ENCODE peak calls at places on chromosomes 12 and 14, in seven cellular contexts. One of them, this sample, is unnamed.

GRCh38 chr14:21070610-21071224 is 613 bp downstream of the ARHGEF40 start:
- DNase-seq in PC-3: no peak
- DNase-seq in hepatocyte: peak; percentile 64
- DNase-seq in HCT116: no peak
- DNase-seq in MM.1S: no peak
- DNase-seq in GM23338: peak; percentile 82
- DNase-seq in neural progenitor cell: peak; percentile 89
- DNase-seq in this sample: peak; percentile 77

GRCh38 chr12:45281994-45282393 is 66.1 kb downstream of the ANO6 start:
- DNase-seq in hepatocyte: no peak
- DNase-seq in PC-3: no peak
- DNase-seq in MM.1S: no peak
- DNase-seq in HCT116: no peak
- DNase-seq in neural progenitor cell: no peak
- DNase-seq in GM23338: no peak
- DNase-seq in this sample: no peak

GRCh38 chr12:6114476-6114870 is 10.0 kb downstream of the VWF start:
- DNase-seq in neural progenitor cell: no peak
- DNase-seq in PC-3: no peak
- DNase-seq in hepatocyte: no peak
- DNase-seq in GM23338: no peak
- DNase-seq in HCT116: no peak
- DNase-seq in MM.1S: no peak
- DNase-seq in this sample: no peak

GRCh38 chr12:19739195-19739776 is 300.0 kb downstream of the AEBP2 start:
- DNase-seq in GM23338: peak; percentile 73
- DNase-seq in neural progenitor cell: peak; percentile 61
- DNase-seq in MM.1S: peak; percentile 64
- DNase-seq in HCT116: peak; percentile 40
- DNase-seq in hepatocyte: peak; percentile 75
- DNase-seq in PC-3: peak; percentile 71
- DNase-seq in this sample: peak; percentile 72

GRCh38 chr12:117300131-117300530 is 61.3 kb downstream of the NOS1 start:
- DNase-seq in neural progenitor cell: no peak
- DNase-seq in MM.1S: no peak
- DNase-seq in hepatocyte: no peak
- DNase-seq in HCT116: no peak
- DNase-seq in PC-3: peak; percentile 33
- DNase-seq in GM23338: no peak
- DNase-seq in this sample: no peak

GRCh38 chr12:47819902-47820630 is at the start of gene HDAC7:
- DNase-seq in HCT116: peak; percentile 24
- DNase-seq in GM23338: peak; percentile 89
- DNase-seq in MM.1S: peak; percentile 85
- DNase-seq in PC-3: peak; percentile 81
- DNase-seq in neural progenitor cell: peak; percentile 86
- DNase-seq in hepatocyte: peak; percentile 91
- DNase-seq in this sample: peak; percentile 90

GRCh38 chr12:79451988-79452387 is 238.8 kb downstream of the PAWR start:
- DNase-seq in PC-3: peak; percentile 96
- DNase-seq in MM.1S: no peak
- DNase-seq in GM23338: no peak
- DNase-seq in neural progenitor cell: no peak
- DNase-seq in hepatocyte: peak; percentile 37
- DNase-seq in HCT116: no peak
- DNase-seq in this sample: peak; percentile 96

GRCh38 chr12:109830267-109830666 is 2.9 kb downstream of the TRPV4 start:
- DNase-seq in MM.1S: no peak
- DNase-seq in hepatocyte: no peak
- DNase-seq in HCT116: no peak
- DNase-seq in neural progenitor cell: no peak
- DNase-seq in GM23338: no peak
- DNase-seq in PC-3: no peak
- DNase-seq in this sample: no peak

GRCh38 chr12:19572920-19573558 is 133.7 kb downstream of the AEBP2 start:
- DNase-seq in neural progenitor cell: peak; percentile 62
- DNase-seq in HCT116: peak; percentile 32
- DNase-seq in MM.1S: peak; percentile 46
- DNase-seq in hepatocyte: peak; percentile 27
- DNase-seq in PC-3: peak; percentile 70
- DNase-seq in GM23338: peak; percentile 93
- DNase-seq in this sample: peak; percentile 48

GRCh38 chr12:29346764-29347421 is 34.1 kb downstream of the ERGIC2 start:
- DNase-seq in HCT116: no peak
- DNase-seq in neural progenitor cell: no peak
- DNase-seq in PC-3: no peak
- DNase-seq in MM.1S: no peak
- DNase-seq in hepatocyte: peak; percentile 10
- DNase-seq in GM23338: no peak
- DNase-seq in this sample: peak; percentile 14

GRCh38 chr12:31732926-31733548 is 4.2 kb upstream of the AMN1 start:
- DNase-seq in MM.1S: no peak
- DNase-seq in HCT116: peak; percentile 97
- DNase-seq in PC-3: peak; percentile 91
- DNase-seq in GM23338: peak; percentile 88
- DNase-seq in hepatocyte: peak; percentile 64
- DNase-seq in neural progenitor cell: no peak
- DNase-seq in this sample: peak; percentile 83

GRCh38 chr12:103840399-103840880 is 594 bp downstream of the NT5DC3 start:
- DNase-seq in hepatocyte: no peak
- DNase-seq in PC-3: peak; percentile 45
- DNase-seq in MM.1S: no peak
- DNase-seq in HCT116: no peak
- DNase-seq in neural progenitor cell: no peak
- DNase-seq in GM23338: no peak
- DNase-seq in this sample: peak; percentile 82

GRCh38 chr12:91922139-91922538 is 223.5 kb downstream of the BTG1 start:
- DNase-seq in hepatocyte: no peak
- DNase-seq in GM23338: no peak
- DNase-seq in neural progenitor cell: no peak
- DNase-seq in MM.1S: no peak
- DNase-seq in PC-3: no peak
- DNase-seq in HCT116: no peak
- DNase-seq in this sample: no peak

GRCh38 chr12:20508362-20508761 is 140.0 kb downstream of the PDE3A start:
- DNase-seq in hepatocyte: no peak
- DNase-seq in neural progenitor cell: no peak
- DNase-seq in GM23338: no peak
- DNase-seq in HCT116: no peak
- DNase-seq in MM.1S: no peak
- DNase-seq in PC-3: no peak
- DNase-seq in this sample: peak; percentile 56

GRCh38 chr12:79900951-79901350 is 33.9 kb downstream of the PPP1R12A start:
- DNase-seq in HCT116: no peak
- DNase-seq in MM.1S: no peak
- DNase-seq in neural progenitor cell: no peak
- DNase-seq in PC-3: no peak
- DNase-seq in GM23338: no peak
- DNase-seq in hepatocyte: no peak
- DNase-seq in this sample: no peak

GRCh38 chr14:72433511-72433910 is 460.4 kb downstream of the DPF3 start:
- DNase-seq in PC-3: peak; percentile 60
- DNase-seq in neural progenitor cell: no peak
- DNase-seq in hepatocyte: no peak
- DNase-seq in GM23338: no peak
- DNase-seq in HCT116: no peak
- DNase-seq in MM.1S: no peak
- DNase-seq in this sample: peak; percentile 66

GRCh38 chr14:103593577-103593976 is 30.8 kb downstream of the COA8 start:
- DNase-seq in hepatocyte: no peak
- DNase-seq in HCT116: no peak
- DNase-seq in PC-3: no peak
- DNase-seq in MM.1S: peak; percentile 65
- DNase-seq in neural progenitor cell: no peak
- DNase-seq in GM23338: no peak
- DNase-seq in this sample: no peak

GRCh38 chr12:10243803-10244520 is 31.3 kb downstream of the GABARAPL1 start:
- DNase-seq in neural progenitor cell: no peak
- DNase-seq in GM23338: no peak
- DNase-seq in PC-3: no peak
- DNase-seq in hepatocyte: no peak
- DNase-seq in HCT116: no peak
- DNase-seq in MM.1S: peak; percentile 89
- DNase-seq in this sample: no peak

GRCh38 chr12:2765052-2765451 is 29.7 kb upstream of the FKBP4 start:
- DNase-seq in MM.1S: no peak
- DNase-seq in neural progenitor cell: no peak
- DNase-seq in GM23338: no peak
- DNase-seq in hepatocyte: no peak
- DNase-seq in PC-3: no peak
- DNase-seq in HCT116: no peak
- DNase-seq in this sample: no peak

GRCh38 chr12:111757361-111758119 is 9.2 kb upstream of the ALDH2 start:
- DNase-seq in GM23338: no peak
- DNase-seq in neural progenitor cell: peak; percentile 32
- DNase-seq in HCT116: no peak
- DNase-seq in hepatocyte: no peak
- DNase-seq in PC-3: no peak
- DNase-seq in MM.1S: no peak
- DNase-seq in this sample: no peak

GRCh38 chr12:40175045-40175444 is 49.8 kb upstream of the LRRK2 start:
- DNase-seq in MM.1S: no peak
- DNase-seq in neural progenitor cell: no peak
- DNase-seq in GM23338: no peak
- DNase-seq in PC-3: no peak
- DNase-seq in hepatocyte: no peak
- DNase-seq in HCT116: no peak
- DNase-seq in this sample: no peak

GRCh38 chr12:132827763-132828703 is 636 bp downstream of the GOLGA3 start:
- DNase-seq in hepatocyte: peak; percentile 49
- DNase-seq in neural progenitor cell: no peak
- DNase-seq in PC-3: peak; percentile 77
- DNase-seq in HCT116: no peak
- DNase-seq in MM.1S: no peak
- DNase-seq in GM23338: peak; percentile 24
- DNase-seq in this sample: peak; percentile 88

GRCh38 chr12:193282-193681 is 20.7 kb downstream of the SLC6A12 start:
- DNase-seq in HCT116: no peak
- DNase-seq in neural progenitor cell: no peak
- DNase-seq in PC-3: no peak
- DNase-seq in GM23338: no peak
- DNase-seq in hepatocyte: no peak
- DNase-seq in MM.1S: no peak
- DNase-seq in this sample: no peak

DNA sequence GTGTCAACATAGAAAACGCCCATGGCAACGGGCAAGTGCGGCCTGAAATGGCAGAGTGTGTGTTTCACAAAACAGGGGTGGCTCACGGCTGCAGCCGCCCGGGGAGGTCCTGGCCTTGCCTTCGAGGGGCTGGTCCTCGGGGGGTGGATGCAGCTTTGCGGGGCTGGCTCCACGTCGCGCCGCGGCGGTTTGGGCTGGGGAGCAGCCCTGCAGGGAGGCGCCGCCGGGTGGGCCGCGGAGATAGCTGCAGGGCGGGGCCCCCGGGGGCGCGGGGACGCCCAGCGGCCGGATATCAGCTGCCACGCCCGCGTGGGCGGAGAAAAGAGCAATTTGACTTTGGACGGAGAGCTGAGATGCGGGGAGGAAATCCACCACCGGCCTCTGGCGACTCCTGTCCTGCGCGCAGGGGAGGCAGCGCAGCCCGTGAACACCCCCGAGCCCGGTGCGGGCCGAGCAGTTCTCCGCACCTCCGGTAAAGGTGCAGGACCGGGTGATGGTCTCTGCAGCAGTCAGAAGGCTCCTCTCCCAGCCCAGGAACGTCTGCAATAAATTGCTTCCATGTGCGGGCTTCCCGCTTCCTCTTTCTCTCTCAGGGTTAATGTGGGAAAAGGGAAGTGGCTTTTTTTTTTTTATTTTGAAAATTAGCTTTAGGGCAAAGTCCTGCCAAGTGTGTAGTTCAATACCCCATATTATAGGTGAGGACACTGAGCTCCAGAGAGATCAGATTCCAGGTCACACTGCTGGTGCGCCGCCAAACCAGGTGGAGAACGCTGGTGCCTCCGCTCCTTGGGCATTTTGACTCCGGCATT is 110.5 kb downstream of the ARF6 start:
- DNase-seq in GM23338: peak; percentile 72
- DNase-seq in PC-3: peak; percentile 89
- DNase-seq in neural progenitor cell: peak; percentile 47
- DNase-seq in HCT116: peak; percentile 65
- DNase-seq in MM.1S: peak; percentile 76
- DNase-seq in hepatocyte: peak; percentile 91
- DNase-seq in this sample: peak; percentile 88
- TF ChIP-seq EZH2 in GM23338: no peak
- TF ChIP-seq EZH2 in PC-3: no peak
- TF ChIP-seq EZH2 in neural progenitor cell: peak; percentile 89
- TF ChIP-seq EZH2 in HCT116: no peak
- TF ChIP-seq EZH2 in MM.1S: no peak
- TF ChIP-seq EZH2 in hepatocyte: no peak
- TF ChIP-seq EZH2 in this sample: no peak

GRCh38 chr12:13435535-13435934 is 239.0 kb downstream of the EMP1 start:
- DNase-seq in PC-3: no peak
- DNase-seq in GM23338: peak; percentile 19
- DNase-seq in neural progenitor cell: peak; percentile 41
- DNase-seq in MM.1S: no peak
- DNase-seq in HCT116: no peak
- DNase-seq in hepatocyte: peak; percentile 13
- DNase-seq in this sample: no peak
- TF ChIP-seq EZH2phosphoT487 in PC-3: no peak
- TF ChIP-seq EZH2phosphoT487 in GM23338: no peak
- TF ChIP-seq EZH2phosphoT487 in neural progenitor cell: no peak
- TF ChIP-seq EZH2phosphoT487 in MM.1S: no peak
- TF ChIP-seq EZH2phosphoT487 in HCT116: no peak
- TF ChIP-seq EZH2phosphoT487 in hepatocyte: no peak
- TF ChIP-seq EZH2phosphoT487 in this sample: no peak

DNA sequence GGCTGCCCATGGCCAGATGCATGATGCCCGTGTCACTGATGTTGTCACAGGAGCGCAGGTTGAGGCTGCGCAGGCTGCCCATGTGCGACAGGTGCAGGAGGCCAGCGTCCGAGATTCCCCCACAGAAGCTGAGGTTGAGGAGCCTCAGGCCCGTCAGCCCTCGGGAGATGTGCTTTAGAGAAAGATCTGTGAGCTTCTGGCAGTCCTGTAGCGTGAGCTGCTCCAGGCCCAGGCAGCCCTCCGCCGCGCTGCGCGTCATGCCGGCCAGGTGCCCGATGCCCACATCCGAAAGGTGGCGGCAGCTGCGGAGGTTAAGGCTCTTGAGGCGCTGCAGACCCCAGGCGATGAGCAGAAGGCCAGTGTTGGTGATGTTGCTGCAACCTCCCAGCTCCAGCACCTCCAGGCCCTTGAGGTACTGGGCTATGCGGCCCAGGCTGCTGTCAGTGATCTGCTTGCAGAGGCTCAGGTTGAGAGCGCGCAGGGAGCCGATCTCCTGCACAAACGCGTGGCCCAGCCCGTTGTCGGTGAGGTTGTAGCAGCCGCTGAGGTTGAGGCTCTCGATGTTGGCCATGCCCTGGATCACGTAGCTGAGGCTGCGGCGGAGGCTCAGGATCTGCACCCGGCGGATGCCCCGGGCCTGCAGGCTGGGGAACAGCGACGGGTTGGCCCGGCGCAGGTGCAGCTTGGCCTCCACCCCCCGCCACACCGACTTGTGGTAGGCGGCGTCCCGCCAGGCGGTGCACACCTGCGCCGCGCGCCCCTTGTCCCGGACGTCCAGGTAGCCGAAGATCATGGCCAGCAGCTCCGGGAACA is 943 bp downstream of the FBXL14 start:
- DNase-seq in PC-3: peak; percentile 24
- DNase-seq in GM23338: peak; percentile 53
- DNase-seq in neural progenitor cell: peak; percentile 61
- DNase-seq in hepatocyte: peak; percentile 62
- DNase-seq in HCT116: no peak
- DNase-seq in MM.1S: peak; percentile 75
- DNase-seq in this sample: peak; percentile 68
- TF ChIP-seq EZH2 in PC-3: no peak
- TF ChIP-seq EZH2 in GM23338: peak; percentile 46
- TF ChIP-seq EZH2 in neural progenitor cell: no peak
- TF ChIP-seq EZH2 in hepatocyte: no peak
- TF ChIP-seq EZH2 in HCT116: no peak
- TF ChIP-seq EZH2 in MM.1S: no peak
- TF ChIP-seq EZH2 in this sample: no peak

GRCh38 chr14:67971627-67972625 is 152.3 kb downstream of the RAD51B start:
- DNase-seq in hepatocyte: no peak
- DNase-seq in PC-3: peak; percentile 84
- DNase-seq in MM.1S: no peak
- DNase-seq in GM23338: no peak
- DNase-seq in HCT116: no peak
- DNase-seq in neural progenitor cell: no peak
- DNase-seq in this sample: peak; percentile 52
- TF ChIP-seq EZH2phosphoT487 in hepatocyte: no peak
- TF ChIP-seq EZH2phosphoT487 in PC-3: no peak
- TF ChIP-seq EZH2phosphoT487 in MM.1S: no peak
- TF ChIP-seq EZH2phosphoT487 in GM23338: no peak
- TF ChIP-seq EZH2phosphoT487 in HCT116: no peak
- TF ChIP-seq EZH2phosphoT487 in neural progenitor cell: no peak
- TF ChIP-seq EZH2phosphoT487 in this sample: no peak

This sample was measured in GM23248.